ENCODE peak calls at places on chromosomes 3 and 15, in nine cellular contexts. X is stomach, B is AG04449, H is PC-3, N is right atrium auricular region, I is bronchial epithelial cell, C is IMR-90, F is BJ, R is ovary. M is an unnamed sample.

GRCh38 chr3:138331143-138331894 is 1.7 kb upstream of the NME9 start:
- DNase-seq in X (no peak), B (no peak), H (peak; percentile 6), N (no peak), I (no peak), C (peak; percentile 35), F (no peak), R (no peak), M (peak; percentile 13)

GRCh38 chr15:69758810-69759410 is 306.3 kb downstream of the RPLP1 start:
- DNase-seq in X (peak; percentile 64), B (no peak), H (peak; percentile 16), N (no peak), I (no peak), C (peak; percentile 62), F (no peak), R (no peak), M (peak; percentile 88)

GRCh38 chr3:170997966-170998913 is 28.3 kb downstream of the SLC2A2 start:
- DNase-seq in X (no peak), B (no peak), H (no peak), N (no peak), I (no peak), C (peak; percentile 59), F (peak; percentile 36), R (no peak), M (peak; percentile 47)

GRCh38 chr3:71447803-71448202 is 135.7 kb downstream of the FOXP1 start:
- DNase-seq in X (no peak), B (no peak), H (no peak), N (no peak), I (peak; percentile 96), C (peak; percentile 46), F (no peak), R (no peak), M (no peak)

GRCh38 chr3:181487236-181487978 is 224.3 kb upstream of the SOX2 start:
- DNase-seq in X (peak; percentile 41), B (no peak), H (no peak), N (no peak), I (peak; percentile 9), C (no peak), F (no peak), R (no peak), M (no peak)

GRCh38 chr15:48647963-48648362 is 2.5 kb upstream of the FBN1 start:
- DNase-seq in X (no peak), B (no peak), H (peak; percentile 28), N (no peak), I (no peak), C (peak; percentile 56), F (no peak), R (peak; percentile 46), M (peak; percentile 42)

GRCh38 chr3:114706591-114707224 is 412.9 kb downstream of the TIGIT start:
- DNase-seq in X (no peak), B (no peak), H (peak; percentile 66), N (no peak), I (peak; percentile 97), C (peak; percentile 86), F (no peak), R (no peak), M (peak; percentile 53)

GRCh38 chr3:169391672-169392071 is 271.8 kb downstream of the MECOM start:
- DNase-seq in X (no peak), B (no peak), H (no peak), N (no peak), I (no peak), C (no peak), F (no peak), R (no peak), M (no peak)

GRCh38 chr3:186342197-186342596 is 19.8 kb downstream of the DGKG start:
- DNase-seq in X (no peak), B (no peak), H (no peak), N (no peak), I (no peak), C (no peak), F (no peak), R (no peak), M (no peak)

GRCh38 chr3:71304261-71304646 is 279.3 kb downstream of the FOXP1 start:
- DNase-seq in X (no peak), B (no peak), H (no peak), N (no peak), I (no peak), C (no peak), F (no peak), R (no peak), M (no peak)

GRCh38 chr3:184481924-184482671 is 79.5 kb upstream of the EPHB3 start:
- DNase-seq in X (no peak), B (no peak), H (no peak), N (peak; percentile 34), I (peak; percentile 48), C (no peak), F (no peak), R (no peak), M (no peak)

GRCh38 chr3:2967851-2968250 is 142.3 kb downstream of the IL5RA start:
- DNase-seq in X (no peak), B (no peak), H (no peak), N (no peak), I (no peak), C (no peak), F (no peak), R (no peak), M (no peak)

GRCh38 chr3:30548605-30549004 is 57.8 kb upstream of the TGFBR2 start:
- DNase-seq in X (no peak), B (no peak), H (peak; percentile 6), N (no peak), I (peak; percentile 56), C (no peak), F (no peak), R (no peak), M (no peak)

GRCh38 chr3:95781598-95781997 is 1032.8 kb upstream of the EPHA6 start:
- DNase-seq in X (no peak), B (no peak), H (no peak), N (no peak), I (no peak), C (no peak), F (no peak), R (no peak), M (no peak)

GRCh38 chr3:96700322-96701315 is 113.8 kb upstream of the EPHA6 start:
- DNase-seq in X (no peak), B (no peak), H (peak; percentile 31), N (no peak), I (no peak), C (no peak), F (no peak), R (no peak), M (peak; percentile 10)

GRCh38 chr3:138752886-138753285 is 81.8 kb downstream of the PIK3CB start:
- DNase-seq in X (no peak), B (no peak), H (no peak), N (no peak), I (no peak), C (no peak), F (no peak), R (no peak), M (no peak)

GRCh38 chr3:2578560-2578959 is 479.9 kb downstream of the CNTN4 start:
- DNase-seq in X (no peak), B (no peak), H (no peak), N (no peak), I (no peak), C (no peak), F (no peak), R (no peak), M (peak; percentile 56)

GRCh38 chr15:74384566-74385441 is 17.4 kb upstream of the CYP11A1 start:
- DNase-seq in X (peak; percentile 46), B (no peak), H (peak; percentile 88), N (no peak), I (peak; percentile 98), C (no peak), F (no peak), R (no peak), M (no peak)

GRCh38 chr3:43363621-43364266 is 77.4 kb downstream of the SNRK start:
- DNase-seq in X (no peak), B (no peak), H (no peak), N (no peak), I (no peak), C (peak; percentile 51), F (peak; percentile 8), R (peak; percentile 69), M (peak; percentile 93)

GRCh38 chr3:140176526-140176925 is 241.5 kb downstream of the CLSTN2 start:
- DNase-seq in X (no peak), B (no peak), H (no peak), N (no peak), I (no peak), C (no peak), F (no peak), R (no peak), M (no peak)

GRCh38 chr3:11668243-11669232 is 24.8 kb upstream of the VGLL4 start:
- DNase-seq in X (no peak), B (no peak), H (peak; percentile 9), N (no peak), I (no peak), C (peak; percentile 30), F (no peak), R (no peak), M (no peak)

GRCh38 chr3:64152100-64152499 is 73.2 kb downstream of the PRICKLE2 start:
- DNase-seq in X (no peak), B (no peak), H (peak; percentile 18), N (no peak), I (peak; percentile 87), C (peak; percentile 89), F (no peak), R (no peak), M (peak; percentile 94)

DNA sequence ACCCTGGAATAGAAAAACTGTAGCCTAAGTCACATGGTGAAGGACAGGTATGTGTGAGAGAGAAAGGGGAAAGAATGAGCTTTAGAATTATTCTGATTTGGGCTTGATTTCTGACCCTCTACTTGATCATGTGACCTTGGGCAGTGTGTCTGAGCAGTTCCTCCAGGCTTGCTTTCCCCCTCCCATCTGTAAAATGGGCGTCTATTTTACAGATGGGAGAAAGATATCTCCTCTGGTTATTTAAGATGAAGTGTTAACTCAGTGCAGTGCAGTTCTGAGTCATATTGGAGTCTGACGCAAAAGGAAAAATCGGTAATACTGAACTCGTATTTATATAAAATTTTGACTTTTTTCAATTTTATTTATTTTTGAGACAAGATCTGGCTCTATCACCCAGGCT is 38.1 kb upstream of the LMOD3 start:
- DNase-seq in X (no peak), B (no peak), H (no peak), N (no peak), I (no peak), C (no peak), F (no peak), R (no peak), M (no peak)
- TF ChIP-seq CTCF in X (no peak), B (no peak), H (no peak), N (no peak), I (no peak), C (no peak), F (no peak), R (no peak), M (no peak)

GRCh38 chr15:62104406-62104805 is 37.6 kb downstream of the C2CD4A start:
- DNase-seq in X (no peak), B (no peak), H (no peak), N (no peak), I (no peak), C (no peak), F (no peak), R (no peak), M (no peak)
- H3K4me3 ChIP-seq in X (no peak overlapping the region), B (no peak overlapping the region), H (no peak overlapping the region), N (no peak overlapping the region), I (no peak overlapping the region), C (no peak overlapping the region), F (no peak overlapping the region), R (no peak overlapping the region), M (no peak overlapping the region)

GRCh38 chr15:23690015-23690414 is 2.9 kb upstream of the NDN start:
- DNase-seq in X (no peak), B (no peak), H (no peak), N (no peak), I (no peak), C (no peak), F (no peak), R (peak; percentile 41), M (no peak)
- TF ChIP-seq CTCF in X (no peak), B (no peak), H (no peak), N (no peak), I (no peak), C (no peak), F (no peak), R (no peak), M (no peak)

GRCh38 chr15:88002721-88003120 is 253.8 kb downstream of the NTRK3 start:
- DNase-seq in X (no peak), B (no peak), H (no peak), N (no peak), I (no peak), C (no peak), F (no peak), R (no peak), M (no peak)
- H3K4me3 ChIP-seq in X (no peak overlapping the region), B (no peak overlapping the region), H (no peak overlapping the region), N (no peak overlapping the region), I (no peak overlapping the region), C (no peak overlapping the region), F (no peak overlapping the region), R (no peak overlapping the region), M (no peak overlapping the region)